ENCODE peak calls at places on chromosomes 7 and 10, in eight cellular contexts. R is fibroblast of the aortic adventitia, G is foreskin fibroblast, K is AG09319, A is A549, V is lung, N is astrocyte of the spinal cord, S is endothelial cell. D is an unnamed sample.

GRCh38 chr7:54878339-54878738 is 119.3 kb upstream of the SEC61G start:
- DNase-seq in R (peak), G (peak), K (no peak), A (no peak), V (no peak), N (peak), S (no peak), D (no peak)

GRCh38 chr10:68261132-68261856 is 29.4 kb upstream of the ATOH7 start:
- DNase-seq in R (no peak), G (no peak), K (no peak), A (no peak), V (no peak), N (no peak), S (no peak), D (no peak)

GRCh38 chr7:120658516-120658915 is 199.4 kb downstream of the TSPAN12 start:
- DNase-seq in R (no peak), G (no peak), K (no peak), A (no peak), V (no peak), N (no peak), S (no peak), D (no peak)

GRCh38 chr10:31660301-31660700 is 268.3 kb downstream of the ARHGAP12 start:
- DNase-seq in R (no peak), G (peak), K (no peak), A (no peak), V (no peak), N (no peak), S (no peak), D (no peak)

GRCh38 chr10:85607296-85607695 is 759.3 kb downstream of the GRID1 start:
- DNase-seq in R (no peak), G (no peak), K (no peak), A (no peak), V (no peak), N (no peak), S (no peak), D (peak)

GRCh38 chr7:138608292-138608691 is 92.9 kb downstream of the SVOPL start:
- DNase-seq in R (peak), G (peak), K (no peak), A (no peak), V (no peak), N (peak), S (no peak), D (no peak)

GRCh38 chr7:151864081-151864480 is 12.8 kb downstream of the PRKAG2 start:
- DNase-seq in R (no peak), G (no peak), K (no peak), A (peak), V (no peak), N (no peak), S (no peak), D (no peak)

GRCh38 chr7:129698516-129699418 is 87.2 kb downstream of the NRF1 start:
- DNase-seq in R (no peak), G (no peak), K (no peak), A (no peak), V (no peak), N (no peak), S (no peak), D (no peak)

GRCh38 chr7:52843436-52843835 is 192.0 kb upstream of the POM121L12 start:
- DNase-seq in R (no peak), G (no peak), K (no peak), A (no peak), V (no peak), N (no peak), S (no peak), D (no peak)

DNA sequence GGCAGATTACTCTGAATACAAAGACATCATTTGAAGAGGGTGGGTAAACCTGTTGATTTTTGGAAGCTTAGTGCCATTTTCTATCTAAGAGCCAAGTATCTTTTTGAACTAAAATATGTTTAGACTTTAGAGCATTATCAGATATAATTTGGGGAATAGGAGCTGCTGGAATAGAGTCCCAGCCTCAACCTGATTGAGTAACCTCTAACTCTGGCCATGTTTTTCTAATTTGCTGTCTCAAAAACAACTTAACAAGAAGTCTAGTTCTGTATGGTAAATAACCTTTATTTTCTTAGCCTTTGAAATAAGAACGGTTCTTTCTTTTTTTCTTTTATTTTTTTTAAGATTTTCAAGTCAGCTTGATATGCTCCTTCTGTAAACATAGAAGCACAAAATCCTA is 224.5 kb downstream of the DYNC1I1 start:
- DNase-seq in R (no peak), G (no peak), K (peak), A (no peak), V (no peak), N (no peak), S (no peak), D (no peak)
- TF ChIP-seq CTCF in R (no peak), G (no peak), K (no peak), A (no peak), V (no peak), N (no peak), S (no peak), D (no peak)

GRCh38 chr10:129466703-129467345 is at the start of gene MGMT:
- DNase-seq in R (peak), G (peak), K (peak), A (peak), V (peak), N (peak), S (peak), D (peak)
- TF ChIP-seq CTCF in R (no peak), G (no peak), K (no peak), A (no peak), V (no peak), N (no peak), S (no peak), D (no peak)

GRCh38 chr10:33010132-33011037 is 52.4 kb upstream of the ITGB1 start:
- DNase-seq in R (peak), G (peak), K (peak), A (peak), V (peak), N (peak), S (peak), D (no peak)
- TF ChIP-seq CTCF in R (peak), G (peak), K (peak), A (peak), V (no peak), N (peak), S (peak), D (peak)

DNA sequence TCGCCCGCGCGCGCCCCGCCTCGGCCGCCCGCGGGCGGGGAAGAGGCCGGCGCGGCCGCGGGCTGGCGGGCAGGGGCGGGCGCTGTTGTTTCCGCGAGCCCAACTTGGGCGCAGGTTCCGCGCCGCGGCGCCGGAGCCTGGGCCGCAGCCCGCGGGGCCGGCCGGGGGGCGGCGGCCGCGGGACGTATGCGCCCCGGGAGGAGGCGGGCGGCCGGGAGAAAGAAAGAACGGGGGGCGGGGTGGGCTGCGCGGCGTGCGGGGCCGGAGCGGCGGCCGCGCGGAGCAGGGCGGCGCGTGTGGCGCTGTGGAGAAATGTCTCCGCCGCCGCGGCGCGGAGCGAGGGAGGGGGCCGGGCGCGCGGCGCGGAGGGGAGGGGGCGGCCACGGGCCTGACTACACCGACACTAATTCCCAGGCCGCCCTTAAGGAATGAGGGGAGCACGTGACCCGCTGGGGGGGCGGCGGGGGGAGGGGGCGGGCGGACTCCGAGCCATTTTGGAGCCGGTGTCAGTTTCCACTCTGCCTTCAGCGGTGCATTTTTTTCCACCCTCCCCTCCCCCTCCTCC is at the start of gene BMI1:
- DNase-seq in R (peak), G (peak), K (no peak), A (peak), V (peak), N (peak), S (peak), D (peak)
- TF ChIP-seq CTCF in R (no peak), G (no peak), K (no peak), A (no peak), V (no peak), N (no peak), S (no peak), D (no peak)

GRCh38 chr10:26437637-26438461 is at the start of gene APBB1IP:
- DNase-seq in R (peak), G (peak), K (peak), A (no peak), V (peak), N (no peak), S (peak), D (peak)
- TF ChIP-seq CTCF in R (no peak), G (no peak), K (no peak), A (no peak), V (no peak), N (no peak), S (no peak), D (no peak)

D was measured in esophagus muscularis mucosa.